ENCODE peak calls at places on chromosomes 2 and 18, in nine cellular contexts. One of them, this sample, is unnamed.

GRCh38 chr2:102418421-102418961 is 4.5 kb upstream of the IL18RAP start:
- DNase-seq in midbrain: no peak
- DNase-seq in SHP77 treated with DMSO at 0.1 percent for 48 hours: no peak
- DNase-seq in GM19239: no peak
- DNase-seq in cardiac septum: no peak
- DNase-seq in body of pancreas: no peak
- DNase-seq in aorta: no peak
- DNase-seq in activated CD8-positive, alpha-beta memory T cell treated with anti-CD3 and anti-CD28 coated beads, Interleukin-2, amount 50 U/mL, for 4 hours: no peak
- DNase-seq in left ventricle myocardium superior: no peak
- DNase-seq in this sample: no peak

GRCh38 chr2:8551622-8552074 is 130.2 kb upstream of the ID2 start:
- DNase-seq in midbrain: no peak
- DNase-seq in SHP77 treated with DMSO at 0.1 percent for 48 hours: no peak
- DNase-seq in GM19239: no peak
- DNase-seq in cardiac septum: peak
- DNase-seq in body of pancreas: no peak
- DNase-seq in aorta: peak
- DNase-seq in activated CD8-positive, alpha-beta memory T cell treated with anti-CD3 and anti-CD28 coated beads, Interleukin-2, amount 50 U/mL, for 4 hours: peak
- DNase-seq in left ventricle myocardium superior: no peak
- DNase-seq in this sample: no peak

GRCh38 chr2:62506421-62506750 is 391 bp upstream of the TMEM17 start:
- DNase-seq in midbrain: no peak
- DNase-seq in SHP77 treated with DMSO at 0.1 percent for 48 hours: no peak
- DNase-seq in GM19239: no peak
- DNase-seq in cardiac septum: no peak
- DNase-seq in body of pancreas: no peak
- DNase-seq in aorta: no peak
- DNase-seq in activated CD8-positive, alpha-beta memory T cell treated with anti-CD3 and anti-CD28 coated beads, Interleukin-2, amount 50 U/mL, for 4 hours: no peak
- DNase-seq in left ventricle myocardium superior: no peak
- DNase-seq in this sample: no peak

GRCh38 chr2:52467189-52467588 is 1300.4 kb upstream of the CHAC2 start:
- DNase-seq in midbrain: no peak
- DNase-seq in SHP77 treated with DMSO at 0.1 percent for 48 hours: no peak
- DNase-seq in GM19239: no peak
- DNase-seq in cardiac septum: no peak
- DNase-seq in body of pancreas: no peak
- DNase-seq in aorta: no peak
- DNase-seq in activated CD8-positive, alpha-beta memory T cell treated with anti-CD3 and anti-CD28 coated beads, Interleukin-2, amount 50 U/mL, for 4 hours: no peak
- DNase-seq in left ventricle myocardium superior: no peak
- DNase-seq in this sample: no peak

GRCh38 chr18:22494771-22495170 is 77.1 kb upstream of the CTAGE1 start:
- DNase-seq in midbrain: no peak
- DNase-seq in SHP77 treated with DMSO at 0.1 percent for 48 hours: no peak
- DNase-seq in GM19239: no peak
- DNase-seq in cardiac septum: no peak
- DNase-seq in body of pancreas: no peak
- DNase-seq in aorta: no peak
- DNase-seq in activated CD8-positive, alpha-beta memory T cell treated with anti-CD3 and anti-CD28 coated beads, Interleukin-2, amount 50 U/mL, for 4 hours: no peak
- DNase-seq in left ventricle myocardium superior: no peak
- DNase-seq in this sample: no peak

GRCh38 chr2:67037655-67038054 is 359.5 kb upstream of the ETAA1 start:
- DNase-seq in midbrain: no peak
- DNase-seq in SHP77 treated with DMSO at 0.1 percent for 48 hours: peak
- DNase-seq in GM19239: no peak
- DNase-seq in cardiac septum: no peak
- DNase-seq in body of pancreas: peak
- DNase-seq in aorta: no peak
- DNase-seq in activated CD8-positive, alpha-beta memory T cell treated with anti-CD3 and anti-CD28 coated beads, Interleukin-2, amount 50 U/mL, for 4 hours: no peak
- DNase-seq in left ventricle myocardium superior: no peak
- DNase-seq in this sample: no peak

GRCh38 chr2:53130441-53130943 is 637.1 kb upstream of the CHAC2 start:
- DNase-seq in midbrain: no peak
- DNase-seq in SHP77 treated with DMSO at 0.1 percent for 48 hours: no peak
- DNase-seq in GM19239: no peak
- DNase-seq in cardiac septum: no peak
- DNase-seq in body of pancreas: no peak
- DNase-seq in aorta: no peak
- DNase-seq in activated CD8-positive, alpha-beta memory T cell treated with anti-CD3 and anti-CD28 coated beads, Interleukin-2, amount 50 U/mL, for 4 hours: no peak
- DNase-seq in left ventricle myocardium superior: no peak
- DNase-seq in this sample: no peak

GRCh38 chr2:186426153-186427016 is 59.7 kb upstream of the ZC3H15 start:
- DNase-seq in midbrain: no peak
- DNase-seq in SHP77 treated with DMSO at 0.1 percent for 48 hours: no peak
- DNase-seq in GM19239: peak
- DNase-seq in cardiac septum: no peak
- DNase-seq in body of pancreas: no peak
- DNase-seq in aorta: no peak
- DNase-seq in activated CD8-positive, alpha-beta memory T cell treated with anti-CD3 and anti-CD28 coated beads, Interleukin-2, amount 50 U/mL, for 4 hours: no peak
- DNase-seq in left ventricle myocardium superior: no peak
- DNase-seq in this sample: no peak

GRCh38 chr2:234446404-234447076 is 50.3 kb downstream of the ARL4C start:
- DNase-seq in midbrain: peak
- DNase-seq in SHP77 treated with DMSO at 0.1 percent for 48 hours: no peak
- DNase-seq in GM19239: peak
- DNase-seq in cardiac septum: peak
- DNase-seq in body of pancreas: peak
- DNase-seq in aorta: peak
- DNase-seq in activated CD8-positive, alpha-beta memory T cell treated with anti-CD3 and anti-CD28 coated beads, Interleukin-2, amount 50 U/mL, for 4 hours: peak
- DNase-seq in left ventricle myocardium superior: peak
- DNase-seq in this sample: no peak

GRCh38 chr2:30252723-30253688 is 21.7 kb downstream of the LBH start:
- DNase-seq in midbrain: no peak
- DNase-seq in SHP77 treated with DMSO at 0.1 percent for 48 hours: no peak
- DNase-seq in GM19239: no peak
- DNase-seq in cardiac septum: peak
- DNase-seq in body of pancreas: peak
- DNase-seq in aorta: peak
- DNase-seq in activated CD8-positive, alpha-beta memory T cell treated with anti-CD3 and anti-CD28 coated beads, Interleukin-2, amount 50 U/mL, for 4 hours: peak
- DNase-seq in left ventricle myocardium superior: peak
- DNase-seq in this sample: no peak

GRCh38 chr2:68171684-68172083 is 14.0 kb downstream of the PNO1 start:
- DNase-seq in midbrain: no peak
- DNase-seq in SHP77 treated with DMSO at 0.1 percent for 48 hours: no peak
- DNase-seq in GM19239: no peak
- DNase-seq in cardiac septum: no peak
- DNase-seq in body of pancreas: no peak
- DNase-seq in aorta: no peak
- DNase-seq in activated CD8-positive, alpha-beta memory T cell treated with anti-CD3 and anti-CD28 coated beads, Interleukin-2, amount 50 U/mL, for 4 hours: no peak
- DNase-seq in left ventricle myocardium superior: no peak
- DNase-seq in this sample: no peak

GRCh38 chr2:121297217-121297830 is 12.3 kb upstream of the TFCP2L1 start:
- DNase-seq in midbrain: no peak
- DNase-seq in SHP77 treated with DMSO at 0.1 percent for 48 hours: peak
- DNase-seq in GM19239: no peak
- DNase-seq in cardiac septum: peak
- DNase-seq in body of pancreas: peak
- DNase-seq in aorta: no peak
- DNase-seq in activated CD8-positive, alpha-beta memory T cell treated with anti-CD3 and anti-CD28 coated beads, Interleukin-2, amount 50 U/mL, for 4 hours: no peak
- DNase-seq in left ventricle myocardium superior: no peak
- DNase-seq in this sample: peak

GRCh38 chr2:109355192-109355843 is 226.3 kb downstream of the SH3RF3 start:
- DNase-seq in midbrain: no peak
- DNase-seq in SHP77 treated with DMSO at 0.1 percent for 48 hours: no peak
- DNase-seq in GM19239: no peak
- DNase-seq in cardiac septum: no peak
- DNase-seq in body of pancreas: no peak
- DNase-seq in aorta: no peak
- DNase-seq in activated CD8-positive, alpha-beta memory T cell treated with anti-CD3 and anti-CD28 coated beads, Interleukin-2, amount 50 U/mL, for 4 hours: no peak
- DNase-seq in left ventricle myocardium superior: no peak
- DNase-seq in this sample: peak

This sample was measured in D721Med.